ENCODE peak calls at places on chromosomes 16 and 17, in four cellular contexts. I, M, B and Z are unnamed samples.

GRCh38 chr16:56921571-56921970 is 10.4 kb upstream of the HERPUD1 start:
- DNase-seq in I (peak), M (no peak), B (no peak), Z (no peak)

GRCh38 chr16:89242795-89243200 is 25.3 kb downstream of the ZNF778 start:
- DNase-seq in I (no peak), M (no peak), B (no peak), Z (no peak)

GRCh38 chr17:67682196-67682595 is 35.5 kb upstream of the NOL11 start:
- DNase-seq in I (no peak), M (no peak), B (no peak), Z (no peak)

GRCh38 chr16:31853300-31853699 is 20.3 kb upstream of the ZNF267 start:
- DNase-seq in I (no peak), M (no peak), B (no peak), Z (no peak)

GRCh38 chr16:81593481-81593880 is 148.9 kb downstream of the CMIP start:
- DNase-seq in I (no peak), M (no peak), B (no peak), Z (no peak)

GRCh38 chr17:65514082-65514481 is 47.4 kb downstream of the AXIN2 start:
- DNase-seq in I (no peak), M (no peak), B (no peak), Z (no peak)

GRCh38 chr16:5056347-5056746 is 9.4 kb downstream of the C16orf89 start:
- DNase-seq in I (no peak), M (no peak), B (peak), Z (no peak)

GRCh38 chr16:24737391-24737871 is 8.0 kb downstream of the TNRC6A start:
- DNase-seq in I (no peak), M (no peak), B (no peak), Z (no peak)

GRCh38 chr17:50049636-50050035 is 6.3 kb upstream of the ITGA3 start:
- DNase-seq in I (no peak), M (no peak), B (no peak), Z (no peak)

GRCh38 chr17:83192161-83192788 is 112.9 kb downstream of the METRNL start:
- DNase-seq in I (peak), M (peak), B (no peak), Z (peak)

GRCh38 chr17:78722101-78722761 is 59.8 kb downstream of the CYTH1 start:
- DNase-seq in I (no peak), M (no peak), B (no peak), Z (no peak)
- H3K4me3 ChIP-seq in I (no peak), M (no peak), B (no peak), Z (no peak)

GRCh38 chr17:8013731-8014557 is 11.5 kb downstream of the GUCY2D start:
- DNase-seq in I (no peak), M (peak), B (no peak), Z (peak)

GRCh38 chr17:8015236-8015956 is 13.0 kb downstream of the GUCY2D start:
- DNase-seq in I (no peak), M (no peak), B (no peak), Z (peak)

GRCh38 chr17:8014558-8014850 is 12.1 kb downstream of the GUCY2D start:
- DNase-seq in I (no peak), M (no peak), B (no peak), Z (no peak)

GRCh38 chr17:8016632-8017424 is 14.4 kb downstream of the GUCY2D start:
- DNase-seq in I (peak), M (peak), B (no peak), Z (peak)

DNA sequence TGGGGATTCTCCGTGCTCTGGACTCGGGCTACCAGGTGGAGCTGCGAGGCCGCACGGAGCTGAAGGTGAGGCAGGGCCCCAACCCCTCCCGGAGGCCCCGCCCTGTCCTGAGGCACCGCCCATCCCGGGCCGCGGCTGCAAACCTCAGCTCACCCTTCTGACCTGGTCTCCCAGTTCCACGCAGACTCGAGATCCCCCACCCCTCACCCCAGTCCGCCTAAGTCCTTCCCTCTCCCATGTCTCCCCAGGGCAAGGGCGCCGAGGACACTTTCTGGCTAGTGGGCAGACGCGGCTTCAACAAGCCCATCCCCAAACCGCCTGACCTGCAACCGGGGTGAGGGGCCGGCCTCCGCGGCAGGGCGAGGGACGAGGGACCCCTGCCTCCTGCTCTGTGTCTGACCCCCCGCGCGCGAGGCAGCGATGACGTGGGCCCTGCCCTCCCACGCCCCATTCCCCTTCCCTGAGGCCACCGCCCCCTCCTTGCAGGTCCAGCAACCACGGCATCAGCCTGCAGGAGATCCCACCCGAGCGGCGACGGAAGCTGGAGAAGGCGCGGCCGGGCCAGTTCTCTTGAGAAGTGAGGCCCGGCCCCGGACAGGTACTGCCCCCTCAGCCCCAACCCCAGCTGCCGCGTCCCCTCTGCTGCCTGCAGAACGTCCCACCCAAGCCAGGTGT is 13.7 kb downstream of the GUCY2D start:
- DNase-seq in I (peak), M (peak), B (no peak), Z (peak)
- H3K4me3 ChIP-seq in I (peak), M (peak), B (peak), Z (peak)

GRCh38 chr17:47847341-47848197 is 3.4 kb downstream of the SP6 start:
- DNase-seq in I (no peak), M (peak), B (no peak), Z (no peak)
- H3K4me3 ChIP-seq in I (no peak), M (no peak), B (no peak), Z (no peak)

DNA sequence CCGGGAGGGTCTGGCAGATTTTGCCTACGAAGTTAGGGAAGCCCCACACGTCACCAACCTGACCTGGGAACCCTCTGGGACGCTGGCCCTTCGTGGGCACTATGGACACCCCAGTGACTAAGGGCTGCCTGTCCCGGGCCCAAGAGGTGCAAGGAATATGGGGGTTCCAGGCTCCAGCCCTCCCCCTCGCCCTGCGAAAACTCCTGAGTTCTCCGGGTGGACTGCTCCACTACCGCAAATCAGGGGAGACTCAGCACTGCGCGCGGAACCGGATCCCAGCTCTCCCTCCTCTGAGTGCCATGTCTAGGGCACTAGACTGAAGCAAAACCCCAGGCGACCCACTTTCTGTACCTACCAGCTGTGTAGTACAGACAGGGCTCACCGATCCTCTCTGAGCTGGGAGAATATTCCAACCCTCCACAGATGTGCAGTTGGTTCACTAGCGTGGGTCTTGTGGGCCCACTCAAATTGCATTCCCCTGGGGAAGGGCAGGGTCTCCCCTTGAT is at the start of gene ARL5C:
- DNase-seq in I (no peak), M (no peak), B (no peak), Z (no peak)
- H3K4me3 ChIP-seq in I (no peak), M (peak), B (no peak), Z (peak)

GRCh38 chr16:11495066-11495407 is 91.7 kb downstream of the LITAF start:
- DNase-seq in I (no peak), M (no peak), B (no peak), Z (no peak)

GRCh38 chr16:11493531-11493929 is 93.2 kb downstream of the LITAF start:
- DNase-seq in I (no peak), M (no peak), B (no peak), Z (no peak)

GRCh38 chr16:11492808-11493530 is 93.8 kb downstream of the LITAF start:
- DNase-seq in I (no peak), M (no peak), B (no peak), Z (no peak)

GRCh38 chr16:11494029-11494428 is 92.7 kb downstream of the LITAF start:
- DNase-seq in I (no peak), M (no peak), B (no peak), Z (no peak)

GRCh38 chr16:11494433-11494832 is 92.3 kb downstream of the LITAF start:
- DNase-seq in I (no peak), M (no peak), B (no peak), Z (no peak)
- H3K4me3 ChIP-seq in I (no peak), M (no peak), B (no peak), Z (no peak)

GRCh38 chr16:963913-964695 is 6.7 kb downstream of the LMF1 start:
- DNase-seq in I (no peak), M (peak), B (no peak), Z (no peak)
- H3K4me3 ChIP-seq in I (no peak), M (peak), B (no peak), Z (no peak)

GRCh38 chr17:43213545-43213944 is 1.9 kb downstream of the TMEM106A start:
- DNase-seq in I (peak), M (no peak), B (no peak), Z (no peak)
- H3K4me3 ChIP-seq in I (no peak), M (peak), B (no peak), Z (no peak)

GRCh38 chr17:48587276-48588073 is 2.6 kb downstream of the HOXB3 start:
- DNase-seq in I (no peak), M (no peak), B (no peak), Z (no peak)
- H3K4me3 ChIP-seq in I (no peak), M (peak), B (no peak), Z (no peak)